ENCODE peak calls at places on chromosome 18, in five cellular contexts. Z is T1000, B is left cardiac atrium, O is EH, P is GM04503. M is an unnamed sample.
A peak's percentile ranks its signal among the peaks of the same experiment; 100 is the strongest.

GRCh38 chr18:7987284-7987976 is 420.3 kb downstream of the PTPRM start:
- DNase-seq in O (peak; percentile 64), P (peak; percentile 38), B (no peak), Z (no peak), M (peak; percentile 40)

GRCh38 chr18:24659837-24660720 is 199.6 kb downstream of the HRH4 start:
- DNase-seq in O (peak; percentile 11), P (no peak), Z (no peak), B (peak; percentile 56), M (no peak)

GRCh38 chr18:21901423-21901822 is 160.8 kb downstream of the MIB1 start:
- DNase-seq in B (no peak), O (no peak), P (no peak), Z (no peak), M (no peak)

GRCh38 chr18:54163458-54163857 is 61.0 kb downstream of the MBD2 start:
- DNase-seq in Z (no peak), B (no peak), P (no peak), O (peak; percentile 51), M (no peak)

GRCh38 chr18:58788971-58789797 is 75.5 kb upstream of the ZNF532 start:
- DNase-seq in Z (no peak), P (no peak), O (peak; percentile 85), B (peak; percentile 84), M (peak; percentile 67)

GRCh38 chr18:62384610-62385097 is 59.5 kb downstream of the TNFRSF11A start:
- DNase-seq in B (no peak), O (peak; percentile 23), P (no peak), Z (no peak), M (no peak)

GRCh38 chr18:13390711-13391110 is 172.2 kb downstream of the LDLRAD4 start:
- DNase-seq in O (no peak), P (no peak), B (no peak), Z (no peak), M (no peak)

GRCh38 chr18:79411614-79412526 is 16.1 kb downstream of the NFATC1 start:
- DNase-seq in O (no peak), B (peak; percentile 43), Z (no peak), P (no peak), M (no peak)

GRCh38 chr18:54251606-54252400 is 17.5 kb upstream of the POLI start:
- DNase-seq in P (peak; percentile 10), B (no peak), Z (no peak), O (peak; percentile 9), M (no peak)

GRCh38 chr18:55868909-55869308 is 280.9 kb upstream of the TCF4 start:
- DNase-seq in B (no peak), Z (no peak), O (peak; percentile 69), P (no peak), M (peak; percentile 38)

GRCh38 chr18:57077786-57078552 is 68.9 kb upstream of the BOD1L2 start:
- DNase-seq in O (no peak), B (no peak), P (no peak), Z (no peak), M (no peak)

GRCh38 chr18:47050468-47050867 is 15.0 kb upstream of the ELOA2 start:
- DNase-seq in B (no peak), O (peak; percentile 53), P (peak; percentile 13), Z (no peak), M (peak; percentile 47)

GRCh38 chr18:64405161-64405560 is 256.3 kb upstream of the LINC00305 start:
- DNase-seq in B (no peak), O (no peak), P (no peak), Z (no peak), M (no peak)

GRCh38 chr18:77092104-77093066 is 40.2 kb downstream of the MBP start:
- DNase-seq in B (no peak), O (no peak), P (no peak), Z (no peak), M (no peak)

GRCh38 chr18:40249390-40250080 is 1705.5 kb upstream of the PIK3C3 start:
- DNase-seq in P (no peak), O (no peak), Z (no peak), B (no peak), M (no peak)

GRCh38 chr18:62744076-62744705 is 28.9 kb downstream of the PHLPP1 start:
- DNase-seq in Z (no peak), B (no peak), O (peak; percentile 27), P (no peak), M (peak; percentile 5)

GRCh38 chr18:78733762-78734613 is 245.6 kb upstream of the SALL3 start:
- DNase-seq in P (no peak), Z (no peak), B (no peak), O (no peak), M (no peak)

GRCh38 chr18:8242306-8242705 is 366.9 kb upstream of the RAB12 start:
- DNase-seq in P (no peak), O (no peak), Z (no peak), B (no peak), M (no peak)

M was measured in HFFc6.